ENCODE peak calls at places on chromosomes 2 and 18, in seven cellular contexts. Y is mesenteric fat pad; G is T-cell; W is RCC 7860; O is stimulated activated CD8-positive, alpha-beta memory T cell treated with anti-CD3 and anti-CD28 coated beads, Interleukin-12 subunit alpha, Interleukin-12 subunit beta, amount 100 ng/mL, for 4 hours; T is B cell; E is activated T-helper 9 cell treated with anti-CD3 and anti-CD28 coated beads, Interleukin-2, amount 50 U/mL, for 16 hours. C is an unnamed sample.

GRCh38 chr2:63040586-63040985 is 10.0 kb upstream of the OTX1 start:
- DNase-seq in T (no peak), G (no peak), W (no peak), O (no peak), Y (no peak), E (no peak), C (no peak)

GRCh38 chr18:40011201-40011600 is 1943.8 kb upstream of the PIK3C3 start:
- DNase-seq in E (no peak), O (no peak), Y (no peak), T (no peak), W (no peak), G (no peak), C (no peak)

GRCh38 chr2:36373149-36373880 is 17.7 kb downstream of the CRIM1 start:
- DNase-seq in Y (no peak), E (no peak), T (no peak), G (no peak), W (peak), O (no peak), C (no peak)

GRCh38 chr2:181985632-181986205 is at the start of gene PPP1R1C:
- DNase-seq in T (no peak), E (no peak), W (no peak), O (no peak), G (no peak), Y (no peak), C (no peak)

GRCh38 chr2:204021290-204022081 is 84.9 kb downstream of the ICOS start:
- DNase-seq in T (no peak), W (no peak), Y (no peak), G (no peak), E (no peak), O (no peak), C (no peak)

GRCh38 chr2:36178384-36178783 is 177.2 kb upstream of the CRIM1 start:
- DNase-seq in E (no peak), O (no peak), G (no peak), Y (no peak), W (no peak), T (no peak), C (no peak)

GRCh38 chr18:22503803-22504202 is 86.1 kb upstream of the CTAGE1 start:
- DNase-seq in G (no peak), O (no peak), Y (no peak), T (no peak), W (no peak), E (no peak), C (peak)

GRCh38 chr18:9742588-9743131 is 34.6 kb downstream of the RAB31 start:
- DNase-seq in Y (peak), O (no peak), G (no peak), T (no peak), W (peak), E (no peak), C (no peak)

GRCh38 chr2:117785740-117786139 is 28.8 kb upstream of the DDX18 start:
- DNase-seq in Y (no peak), O (no peak), W (peak), G (peak), T (peak), E (no peak), C (no peak)

GRCh38 chr2:235665656-235666239 is 171.9 kb downstream of the AGAP1 start:
- DNase-seq in G (no peak), O (no peak), W (no peak), T (no peak), Y (peak), E (no peak), C (no peak)

GRCh38 chr2:38441346-38441745 is 64.3 kb upstream of the ATL2 start:
- DNase-seq in G (no peak), O (no peak), E (no peak), Y (no peak), W (no peak), T (no peak), C (no peak)

GRCh38 chr2:120818441-120818920 is 82.8 kb downstream of the GLI2 start:
- DNase-seq in E (no peak), Y (no peak), W (no peak), O (no peak), T (no peak), G (no peak), C (peak)

GRCh38 chr2:27849558-27849957 is 40.6 kb downstream of the RBKS start:
- DNase-seq in T (no peak), E (no peak), Y (no peak), O (no peak), W (no peak), G (no peak), C (no peak)

GRCh38 chr18:52045946-52046345 is 294.1 kb upstream of the DCC start:
- DNase-seq in E (no peak), G (no peak), W (no peak), Y (no peak), O (no peak), T (no peak), C (no peak)